ENCODE peak calls at places on chromosome 10, in eight cellular contexts. One of them, this sample, is unnamed.

GRCh38 chr10:133131754-133132710 is 28.0 kb upstream of the KNDC1 start:
- DNase-seq in body of pancreas: no peak
- DNase-seq in heart left ventricle: peak; percentile 11
- DNase-seq in GM12891: no peak
- DNase-seq in GM12878: no peak
- DNase-seq in suprapubic skin: peak; percentile 51
- DNase-seq in right lobe of liver: peak; percentile 35
- DNase-seq in lower leg skin: no peak
- DNase-seq in this sample: no peak

GRCh38 chr10:130362308-130362761 is 226.1 kb downstream of the GLRX3 start:
- DNase-seq in heart left ventricle: no peak
- DNase-seq in right lobe of liver: peak; percentile 23
- DNase-seq in suprapubic skin: no peak
- DNase-seq in GM12878: no peak
- DNase-seq in body of pancreas: no peak
- DNase-seq in GM12891: no peak
- DNase-seq in lower leg skin: no peak
- DNase-seq in this sample: no peak

GRCh38 chr10:36526045-36526444 is 599.4 kb upstream of the ANKRD30A start:
- DNase-seq in suprapubic skin: no peak
- DNase-seq in GM12878: no peak
- DNase-seq in right lobe of liver: no peak
- DNase-seq in heart left ventricle: no peak
- DNase-seq in GM12891: no peak
- DNase-seq in lower leg skin: no peak
- DNase-seq in body of pancreas: no peak
- DNase-seq in this sample: no peak

GRCh38 chr10:77297370-77297692 is 340.3 kb downstream of the KCNMA1 start:
- DNase-seq in body of pancreas: no peak
- DNase-seq in suprapubic skin: no peak
- DNase-seq in heart left ventricle: no peak
- DNase-seq in lower leg skin: no peak
- DNase-seq in GM12878: no peak
- DNase-seq in GM12891: no peak
- DNase-seq in right lobe of liver: no peak
- DNase-seq in this sample: no peak

GRCh38 chr10:31604141-31604540 is 285.1 kb downstream of the ZEB1 start:
- DNase-seq in body of pancreas: no peak
- DNase-seq in GM12891: no peak
- DNase-seq in heart left ventricle: no peak
- DNase-seq in lower leg skin: no peak
- DNase-seq in GM12878: no peak
- DNase-seq in suprapubic skin: no peak
- DNase-seq in right lobe of liver: no peak
- DNase-seq in this sample: no peak

GRCh38 chr10:119693262-119693957 is 32.4 kb upstream of the INPP5F start:
- DNase-seq in GM12891: no peak
- DNase-seq in body of pancreas: no peak
- DNase-seq in lower leg skin: no peak
- DNase-seq in heart left ventricle: no peak
- DNase-seq in GM12878: no peak
- DNase-seq in right lobe of liver: no peak
- DNase-seq in suprapubic skin: no peak
- DNase-seq in this sample: no peak

GRCh38 chr10:127973810-127974311 is 67.0 kb downstream of the PTPRE start:
- DNase-seq in body of pancreas: no peak
- DNase-seq in lower leg skin: no peak
- DNase-seq in heart left ventricle: no peak
- DNase-seq in suprapubic skin: no peak
- DNase-seq in GM12878: no peak
- DNase-seq in GM12891: no peak
- DNase-seq in right lobe of liver: no peak
- DNase-seq in this sample: no peak

GRCh38 chr10:71123023-71123422 is 89.3 kb upstream of the UNC5B start:
- DNase-seq in right lobe of liver: no peak
- DNase-seq in body of pancreas: no peak
- DNase-seq in GM12878: no peak
- DNase-seq in GM12891: no peak
- DNase-seq in lower leg skin: no peak
- DNase-seq in suprapubic skin: no peak
- DNase-seq in heart left ventricle: no peak
- DNase-seq in this sample: no peak

GRCh38 chr10:34906021-34906965 is 91.2 kb upstream of the PARD3 start:
- DNase-seq in right lobe of liver: no peak
- DNase-seq in suprapubic skin: no peak
- DNase-seq in GM12878: no peak
- DNase-seq in body of pancreas: no peak
- DNase-seq in heart left ventricle: no peak
- DNase-seq in GM12891: no peak
- DNase-seq in lower leg skin: peak; percentile 47
- DNase-seq in this sample: no peak

GRCh38 chr10:77474939-77475338 is 162.7 kb downstream of the KCNMA1 start:
- DNase-seq in heart left ventricle: no peak
- DNase-seq in lower leg skin: no peak
- DNase-seq in suprapubic skin: no peak
- DNase-seq in GM12878: no peak
- DNase-seq in body of pancreas: no peak
- DNase-seq in GM12891: no peak
- DNase-seq in right lobe of liver: no peak
- DNase-seq in this sample: no peak

GRCh38 chr10:123346581-123346980 is 192.4 kb downstream of the BUB3 start:
- DNase-seq in lower leg skin: no peak
- DNase-seq in GM12878: no peak
- DNase-seq in heart left ventricle: no peak
- DNase-seq in body of pancreas: no peak
- DNase-seq in right lobe of liver: no peak
- DNase-seq in suprapubic skin: no peak
- DNase-seq in GM12891: no peak
- DNase-seq in this sample: no peak

GRCh38 chr10:89175821-89176220 is 31.3 kb downstream of the CH25H start:
- DNase-seq in right lobe of liver: no peak
- DNase-seq in GM12878: no peak
- DNase-seq in suprapubic skin: no peak
- DNase-seq in GM12891: no peak
- DNase-seq in body of pancreas: no peak
- DNase-seq in heart left ventricle: no peak
- DNase-seq in lower leg skin: no peak
- DNase-seq in this sample: no peak

GRCh38 chr10:25175527-25176420 is 973 bp downstream of the GPR158 start:
- DNase-seq in body of pancreas: peak; percentile 26
- DNase-seq in lower leg skin: no peak
- DNase-seq in GM12878: no peak
- DNase-seq in right lobe of liver: peak; percentile 45
- DNase-seq in GM12891: no peak
- DNase-seq in suprapubic skin: no peak
- DNase-seq in heart left ventricle: no peak
- DNase-seq in this sample: no peak

GRCh38 chr10:9634466-9634865 is 1383.2 kb upstream of the CELF2 start:
- DNase-seq in body of pancreas: no peak
- DNase-seq in suprapubic skin: no peak
- DNase-seq in GM12891: no peak
- DNase-seq in lower leg skin: no peak
- DNase-seq in right lobe of liver: no peak
- DNase-seq in heart left ventricle: no peak
- DNase-seq in GM12878: no peak
- DNase-seq in this sample: no peak

GRCh38 chr10:103648951-103649532 is 155.5 kb downstream of the NEURL1 start:
- DNase-seq in suprapubic skin: no peak
- DNase-seq in heart left ventricle: no peak
- DNase-seq in body of pancreas: peak; percentile 39
- DNase-seq in GM12878: no peak
- DNase-seq in lower leg skin: no peak
- DNase-seq in right lobe of liver: peak; percentile 96
- DNase-seq in GM12891: no peak
- DNase-seq in this sample: no peak

GRCh38 chr10:119489572-119490326 is 52.8 kb downstream of the RGS10 start:
- DNase-seq in heart left ventricle: peak; percentile 31
- DNase-seq in suprapubic skin: no peak
- DNase-seq in lower leg skin: no peak
- DNase-seq in body of pancreas: no peak
- DNase-seq in GM12878: no peak
- DNase-seq in right lobe of liver: no peak
- DNase-seq in GM12891: peak; percentile 71
- DNase-seq in this sample: peak; percentile 16

GRCh38 chr10:131433566-131433965 is 122.0 kb upstream of the TCERG1L start:
- DNase-seq in body of pancreas: no peak
- DNase-seq in lower leg skin: no peak
- DNase-seq in heart left ventricle: no peak
- DNase-seq in suprapubic skin: no peak
- DNase-seq in GM12878: no peak
- DNase-seq in GM12891: no peak
- DNase-seq in right lobe of liver: no peak
- DNase-seq in this sample: no peak

GRCh38 chr10:131429942-131430341 is 118.4 kb upstream of the TCERG1L start:
- DNase-seq in suprapubic skin: no peak
- DNase-seq in right lobe of liver: no peak
- DNase-seq in lower leg skin: peak; percentile 32
- DNase-seq in body of pancreas: no peak
- DNase-seq in heart left ventricle: no peak
- DNase-seq in GM12878: no peak
- DNase-seq in GM12891: no peak
- DNase-seq in this sample: no peak

GRCh38 chr10:131431541-131431940 is 120.0 kb upstream of the TCERG1L start:
- DNase-seq in heart left ventricle: no peak
- DNase-seq in GM12878: no peak
- DNase-seq in lower leg skin: no peak
- DNase-seq in GM12891: no peak
- DNase-seq in right lobe of liver: no peak
- DNase-seq in suprapubic skin: no peak
- DNase-seq in body of pancreas: no peak
- DNase-seq in this sample: no peak

GRCh38 chr10:131430716-131431402 is 119.3 kb upstream of the TCERG1L start:
- DNase-seq in right lobe of liver: no peak
- DNase-seq in body of pancreas: no peak
- DNase-seq in lower leg skin: no peak
- DNase-seq in GM12878: no peak
- DNase-seq in suprapubic skin: no peak
- DNase-seq in heart left ventricle: no peak
- DNase-seq in GM12891: no peak
- DNase-seq in this sample: no peak

GRCh38 chr10:131431978-131432690 is 120.6 kb upstream of the TCERG1L start:
- DNase-seq in suprapubic skin: no peak
- DNase-seq in GM12891: no peak
- DNase-seq in lower leg skin: no peak
- DNase-seq in GM12878: no peak
- DNase-seq in heart left ventricle: no peak
- DNase-seq in right lobe of liver: no peak
- DNase-seq in body of pancreas: no peak
- DNase-seq in this sample: no peak
- TF ChIP-seq POLR2A in suprapubic skin: no peak
- TF ChIP-seq POLR2A in GM12891: no peak
- TF ChIP-seq POLR2A in lower leg skin: no peak
- TF ChIP-seq POLR2A in GM12878: no peak
- TF ChIP-seq POLR2A in heart left ventricle: no peak
- TF ChIP-seq POLR2A in right lobe of liver: no peak
- TF ChIP-seq POLR2A in body of pancreas: no peak
- TF ChIP-seq POLR2A in this sample: no peak

GRCh38 chr10:98446656-98447221 is at the start of gene HPS1:
- DNase-seq in GM12891: peak; percentile 91
- DNase-seq in body of pancreas: peak; percentile 81
- DNase-seq in suprapubic skin: peak; percentile 84
- DNase-seq in GM12878: peak; percentile 42
- DNase-seq in heart left ventricle: peak; percentile 88
- DNase-seq in lower leg skin: peak; percentile 71
- DNase-seq in right lobe of liver: peak; percentile 82
- DNase-seq in this sample: peak; percentile 93
- TF ChIP-seq POLR2A in GM12891: peak; percentile 79
- TF ChIP-seq POLR2A in body of pancreas: peak; percentile 86
- TF ChIP-seq POLR2A in suprapubic skin: peak; percentile 29
- TF ChIP-seq POLR2A in GM12878: peak; percentile 94
- TF ChIP-seq POLR2A in heart left ventricle: peak; percentile 51
- TF ChIP-seq POLR2A in lower leg skin: no peak
- TF ChIP-seq POLR2A in right lobe of liver: peak; percentile 90
- TF ChIP-seq POLR2A in this sample: peak; percentile 93

GRCh38 chr10:73552819-73553218 is 38.3 kb downstream of the USP54 start:
- DNase-seq in suprapubic skin: no peak
- DNase-seq in right lobe of liver: no peak
- DNase-seq in GM12891: no peak
- DNase-seq in lower leg skin: no peak
- DNase-seq in body of pancreas: no peak
- DNase-seq in GM12878: no peak
- DNase-seq in heart left ventricle: no peak
- DNase-seq in this sample: no peak
- TF ChIP-seq POLR2A in suprapubic skin: no peak
- TF ChIP-seq POLR2A in right lobe of liver: no peak
- TF ChIP-seq POLR2A in GM12891: no peak
- TF ChIP-seq POLR2A in lower leg skin: no peak
- TF ChIP-seq POLR2A in body of pancreas: no peak
- TF ChIP-seq POLR2A in GM12878: no peak
- TF ChIP-seq POLR2A in heart left ventricle: no peak
- TF ChIP-seq POLR2A in this sample: no peak

DNA sequence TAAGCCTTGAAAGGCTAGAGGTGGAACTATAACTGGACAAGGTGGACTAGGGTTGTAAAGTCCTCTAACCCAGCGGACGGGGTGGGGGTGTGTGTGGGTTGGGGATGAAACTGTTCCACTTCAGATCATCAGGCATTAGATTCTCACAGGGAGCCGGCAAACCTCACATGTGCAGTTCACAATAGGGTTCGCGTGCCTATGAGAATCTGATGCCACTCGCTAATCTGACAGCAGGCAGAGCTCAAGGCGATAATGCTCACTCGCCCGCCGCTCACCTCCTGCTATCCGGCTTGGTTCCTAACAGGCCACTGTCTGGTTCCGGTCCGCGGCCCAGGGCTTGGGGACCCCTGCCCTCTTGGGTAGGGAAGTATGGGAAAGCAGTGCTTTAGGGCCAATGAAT is 984 bp upstream of the ERLIN1 start:
- DNase-seq in GM12891: no peak
- DNase-seq in body of pancreas: no peak
- DNase-seq in suprapubic skin: peak; percentile 60
- DNase-seq in lower leg skin: no peak
- DNase-seq in right lobe of liver: no peak
- DNase-seq in GM12878: no peak
- DNase-seq in heart left ventricle: no peak
- DNase-seq in this sample: peak; percentile 61
- TF ChIP-seq POLR2A in GM12891: no peak
- TF ChIP-seq POLR2A in body of pancreas: no peak
- TF ChIP-seq POLR2A in suprapubic skin: no peak
- TF ChIP-seq POLR2A in lower leg skin: no peak
- TF ChIP-seq POLR2A in right lobe of liver: no peak
- TF ChIP-seq POLR2A in GM12878: peak; percentile 50
- TF ChIP-seq POLR2A in heart left ventricle: no peak
- TF ChIP-seq POLR2A in this sample: no peak